ENCODE peak calls at places on chromosome 13, in five cellular contexts. K is OCI-LY7; M is kidney; O is naive thymus-derived CD4-positive, alpha-beta T cell; T is thyroid gland. P is an unnamed sample.

GRCh38 chr13:99033814-99034213 is 56.0 kb upstream of the DOCK9 start:
- DNase-seq in T (no peak), M (no peak), O (no peak), K (peak), P (peak)

GRCh38 chr13:26749905-26750304 is 10.7 kb downstream of the GPR12 start:
- DNase-seq in M (no peak), K (no peak), O (no peak), T (no peak), P (no peak)

GRCh38 chr13:74111901-74112824 is 22.0 kb downstream of the KLF12 start:
- DNase-seq in T (no peak), O (no peak), M (no peak), K (no peak), P (no peak)

GRCh38 chr13:112796190-112796915 is 106.5 kb downstream of the ATP11A start:
- DNase-seq in M (no peak), T (no peak), K (no peak), O (no peak), P (no peak)

GRCh38 chr13:88670509-88670908 is 999.3 kb downstream of the SLITRK5 start:
- DNase-seq in K (no peak), O (no peak), M (no peak), T (no peak), P (no peak)

GRCh38 chr13:51811920-51812328 is 8.0 kb upstream of the DHRS12 start:
- DNase-seq in M (no peak), K (peak), T (peak), O (no peak), P (no peak)

GRCh38 chr13:98751397-98752110 is 918 bp downstream of the SLC15A1 start:
- DNase-seq in K (no peak), M (no peak), T (no peak), O (no peak), P (no peak)

GRCh38 chr13:77429320-77430142 is 102.6 kb upstream of the MYCBP2 start:
- DNase-seq in O (peak), T (no peak), K (peak), M (no peak), P (no peak)

GRCh38 chr13:23450340-23451046 is 17.0 kb upstream of the SACS start:
- DNase-seq in O (no peak), M (no peak), K (no peak), T (no peak), P (no peak)

GRCh38 chr13:39960206-39960605 is 304.7 kb downstream of the COG6 start:
- DNase-seq in M (no peak), O (no peak), K (no peak), T (no peak), P (no peak)

GRCh38 chr13:44011036-44011435 is 131.3 kb downstream of the LACC1 start:
- DNase-seq in T (no peak), M (peak), O (no peak), K (no peak), P (no peak)

GRCh38 chr13:112690242-112690943 is 555 bp downstream of the ATP11A start:
- DNase-seq in M (peak), T (peak), O (peak), K (peak), P (peak)

GRCh38 chr13:20426766-20427448 is 98.8 kb downstream of the CRYL1 start:
- DNase-seq in T (no peak), M (no peak), K (no peak), O (no peak), P (no peak)

GRCh38 chr13:29402168-29402621 is 193.3 kb downstream of the SLC7A1 start:
- DNase-seq in K (no peak), O (no peak), T (no peak), M (no peak), P (no peak)

GRCh38 chr13:51348069-51348967 is 8.8 kb downstream of the SERPINE3 start:
- DNase-seq in K (no peak), M (no peak), T (no peak), O (no peak), P (no peak)

GRCh38 chr13:71618154-71618553 is 248.8 kb downstream of the DACH1 start:
- DNase-seq in K (no peak), M (no peak), O (no peak), T (no peak), P (no peak)

GRCh38 chr13:111518161-111518791 is 197.8 kb downstream of the TEX29 start:
- DNase-seq in O (no peak), M (peak), T (no peak), K (peak), P (no peak)

GRCh38 chr13:99982021-99982740 is 597 bp downstream of the ZIC2 start:
- DNase-seq in M (peak), T (no peak), K (no peak), O (no peak), P (no peak)

GRCh38 chr13:98571955-98572662 is 4.8 kb downstream of the STK24 start:
- DNase-seq in K (peak), T (no peak), M (no peak), O (no peak), P (no peak)

GRCh38 chr13:30796833-30797601 is 61.7 kb downstream of the ALOX5AP start:
- DNase-seq in O (peak), K (no peak), M (no peak), T (no peak), P (no peak)

GRCh38 chr13:38577048-38577447 is 109.8 kb upstream of the FREM2 start:
- DNase-seq in K (no peak), M (no peak), O (no peak), T (peak), P (no peak)

GRCh38 chr13:100546713-100547405 is 41.7 kb downstream of the GGACT start:
- DNase-seq in M (no peak), K (no peak), O (no peak), T (no peak), P (no peak)

GRCh38 chr13:95641961-95642621 is 2.4 kb downstream of the DZIP1 start:
- DNase-seq in M (peak), T (peak), K (no peak), O (no peak), P (no peak)

GRCh38 chr13:46071590-46072249 is 19.2 kb upstream of the ZC3H13 start:
- DNase-seq in K (peak), M (no peak), O (no peak), T (no peak), P (no peak)

GRCh38 chr13:25353344-25353743 is 18.4 kb upstream of the ATP8A2 start:
- DNase-seq in O (no peak), T (no peak), K (no peak), M (no peak), P (no peak)

GRCh38 chr13:61410669-61411297 is 4.9 kb downstream of the PCDH20 start:
- DNase-seq in K (peak), T (no peak), O (no peak), M (no peak), P (no peak)

GRCh38 chr13:98216711-98217110 is 39.6 kb upstream of the RNF113B start:
- DNase-seq in M (no peak), T (no peak), K (no peak), O (no peak), P (no peak)

GRCh38 chr13:78430811-78431210 is 172.5 kb downstream of the POU4F1 start:
- DNase-seq in K (no peak), T (no peak), O (no peak), M (no peak), P (no peak)

GRCh38 chr13:97141564-97142005 is 80.5 kb upstream of the MBNL2 start:
- DNase-seq in K (no peak), M (no peak), O (no peak), T (peak), P (no peak)

GRCh38 chr13:20609145-20609544 is 42.2 kb downstream of the IFT88 start:
- DNase-seq in O (no peak), K (no peak), T (no peak), M (no peak), P (no peak)

GRCh38 chr13:74274946-74275345 is 140.7 kb upstream of the KLF12 start:
- DNase-seq in O (no peak), M (no peak), T (no peak), K (no peak), P (no peak)

GRCh38 chr13:55090612-55091011 is 2050.1 kb upstream of the PRR20A start:
- DNase-seq in O (no peak), K (no peak), T (no peak), M (no peak), P (no peak)

GRCh38 chr13:49308104-49308875 is 60.6 kb downstream of the CDADC1 start:
- DNase-seq in T (peak), M (peak), K (no peak), O (no peak), P (no peak)

GRCh38 chr13:83618966-83619365 is 263.3 kb downstream of the SLITRK1 start:
- DNase-seq in M (no peak), T (no peak), K (no peak), O (no peak), P (no peak)

GRCh38 chr13:20901668-20902437 is 693 bp downstream of the XPO4 start:
- DNase-seq in O (peak), K (peak), M (no peak), T (peak), P (no peak)

GRCh38 chr13:77767413-77767812 is 69.9 kb downstream of the SLAIN1 start:
- DNase-seq in K (no peak), M (no peak), O (no peak), T (no peak), P (no peak)

GRCh38 chr13:106078191-106078590 is 457.3 kb downstream of the EFNB2 start:
- DNase-seq in K (no peak), O (no peak), M (no peak), T (no peak), P (no peak)

GRCh38 chr13:30738526-30738925 is 3.2 kb downstream of the ALOX5AP start:
- DNase-seq in O (no peak), T (no peak), M (no peak), K (peak), P (no peak)

DNA sequence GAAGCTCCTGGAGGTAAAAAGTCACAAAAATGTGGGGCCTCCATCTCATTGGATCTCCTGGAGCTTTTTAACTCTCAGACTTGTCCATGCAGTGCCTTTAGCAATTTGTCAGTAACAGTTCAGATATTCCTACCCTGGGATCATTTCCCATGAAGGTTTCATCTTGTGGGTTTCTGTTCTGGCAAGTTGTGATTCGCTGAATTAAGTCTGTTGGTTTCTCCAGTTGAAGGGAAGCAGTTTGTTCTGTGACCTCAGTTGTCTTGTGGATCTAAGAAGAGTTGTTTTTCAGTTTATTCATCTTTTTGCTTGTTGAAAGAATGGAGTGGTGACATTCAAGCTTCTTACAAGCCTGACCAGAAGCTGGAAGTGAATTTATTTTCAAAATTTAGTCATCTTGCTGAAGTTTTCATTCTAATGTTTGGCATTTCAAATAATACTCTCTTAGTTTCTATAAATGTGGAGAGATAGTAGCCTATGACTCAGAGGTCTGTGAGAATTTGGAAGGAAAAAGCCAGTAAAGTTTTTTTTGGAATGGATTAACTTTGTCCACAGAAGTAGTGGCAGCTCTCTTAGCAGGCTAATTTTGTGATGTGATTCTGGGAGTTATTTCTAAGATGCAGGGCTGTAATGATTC is 120.1 kb upstream of the CSNK1A1L start:
- DNase-seq in M (no peak), K (no peak), O (no peak), T (no peak), P (no peak)
- H3K27ac ChIP-seq in M (no peak), K (no peak), O (no peak), T (no peak), P (no peak)

DNA sequence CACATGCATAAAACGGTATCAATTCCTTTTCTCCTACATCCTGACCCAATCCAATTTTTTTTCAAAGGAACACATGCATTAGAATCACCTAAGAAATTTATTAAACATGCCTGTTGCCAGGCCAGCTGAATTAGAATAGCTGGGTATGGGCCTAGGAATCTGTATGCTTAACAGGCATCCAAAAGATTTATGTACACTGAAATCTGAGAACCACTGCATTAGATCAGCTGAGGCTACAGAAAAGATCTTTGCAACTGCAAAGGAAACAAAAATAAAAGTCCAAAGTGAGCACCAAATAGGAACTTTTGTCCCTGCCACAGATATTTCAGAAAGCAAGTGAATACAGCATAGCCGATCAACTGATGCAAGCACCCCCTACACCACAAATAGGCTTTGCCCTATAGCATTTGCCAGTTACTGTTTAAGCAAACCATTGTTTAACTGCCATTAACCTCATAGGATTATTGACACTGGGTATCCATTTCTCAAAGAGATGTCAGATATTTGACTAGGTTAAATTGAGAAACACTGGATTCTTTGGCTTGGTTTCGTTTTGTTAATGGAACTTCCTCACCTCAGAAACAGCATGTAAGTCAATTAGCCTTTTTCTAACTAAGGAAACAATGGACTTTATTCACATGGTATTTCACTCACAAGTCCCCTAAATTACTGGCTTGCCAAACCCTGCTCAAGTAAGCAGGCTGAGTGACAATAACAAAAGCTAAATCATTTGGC is 68.0 kb downstream of the SUCLA2 start:
- DNase-seq in M (no peak), K (no peak), T (no peak), O (no peak), P (no peak)
- H3K27ac ChIP-seq in M (no peak), K (no peak), T (no peak), O (no peak), P (no peak)

GRCh38 chr13:110466261-110466660 is 95.3 kb downstream of the RAB20 start:
- DNase-seq in M (no peak), O (no peak), T (no peak), K (no peak), P (no peak)
- H3K27ac ChIP-seq in M (no peak), O (no peak), T (no peak), K (no peak), P (no peak)

GRCh38 chr13:41284512-41285288 is 21.3 kb upstream of the MTRF1 start:
- DNase-seq in O (no peak), T (no peak), M (no peak), K (no peak), P (no peak)
- H3K27ac ChIP-seq in O (no peak), T (no peak), M (no peak), K (no peak), P (no peak)

P was measured in CD4-positive, alpha-beta memory T cell.